ENCODE peak calls at places on chromosomes 1 and 21, in nine cellular contexts. One of them, this sample, is unnamed.
A peak's percentile ranks its signal among the peaks of the same experiment; 100 is the strongest.

GRCh38 chr21:26954591-26955214 is 12.2 kb downstream of the ADAMTS5 start:
- DNase-seq in uterus: no peak
- DNase-seq in fibroblast of villous mesenchyme: no peak
- DNase-seq in endothelial cell of umbilical vein: no peak
- DNase-seq in epithelial cell of esophagus: no peak
- DNase-seq in suprapubic skin: no peak
- DNase-seq in coronary artery: no peak
- DNase-seq in astrocyte of the spinal cord: no peak
- DNase-seq in pancreas: no peak
- DNase-seq in this sample: no peak

GRCh38 chr1:66231162-66232077 is 302.5 kb upstream of the SGIP1 start:
- DNase-seq in uterus: no peak
- DNase-seq in fibroblast of villous mesenchyme: no peak
- DNase-seq in endothelial cell of umbilical vein: peak; percentile 40
- DNase-seq in epithelial cell of esophagus: peak; percentile 65
- DNase-seq in suprapubic skin: no peak
- DNase-seq in coronary artery: no peak
- DNase-seq in astrocyte of the spinal cord: peak; percentile 30
- DNase-seq in pancreas: no peak
- DNase-seq in this sample: no peak

GRCh38 chr1:160658162-160658955 is 11.5 kb upstream of the SLAMF1 start:
- DNase-seq in uterus: no peak
- DNase-seq in fibroblast of villous mesenchyme: no peak
- DNase-seq in endothelial cell of umbilical vein: no peak
- DNase-seq in epithelial cell of esophagus: no peak
- DNase-seq in suprapubic skin: no peak
- DNase-seq in coronary artery: no peak
- DNase-seq in astrocyte of the spinal cord: no peak
- DNase-seq in pancreas: no peak
- DNase-seq in this sample: peak; percentile 86

GRCh38 chr1:45954401-45954847 is 151.0 kb downstream of the MAST2 start:
- DNase-seq in uterus: no peak
- DNase-seq in fibroblast of villous mesenchyme: peak; percentile 98
- DNase-seq in endothelial cell of umbilical vein: peak; percentile 81
- DNase-seq in epithelial cell of esophagus: peak; percentile 72
- DNase-seq in suprapubic skin: no peak
- DNase-seq in coronary artery: no peak
- DNase-seq in astrocyte of the spinal cord: peak; percentile 81
- DNase-seq in pancreas: no peak
- DNase-seq in this sample: no peak

GRCh38 chr1:229119161-229119560 is 151.8 kb upstream of the RAB4A start:
- DNase-seq in uterus: no peak
- DNase-seq in fibroblast of villous mesenchyme: no peak
- DNase-seq in endothelial cell of umbilical vein: no peak
- DNase-seq in epithelial cell of esophagus: no peak
- DNase-seq in suprapubic skin: no peak
- DNase-seq in coronary artery: no peak
- DNase-seq in astrocyte of the spinal cord: no peak
- DNase-seq in pancreas: no peak
- DNase-seq in this sample: no peak

GRCh38 chr1:35044406-35044805 is 12.7 kb upstream of the ZMYM6 start:
- DNase-seq in uterus: no peak
- DNase-seq in fibroblast of villous mesenchyme: no peak
- DNase-seq in endothelial cell of umbilical vein: no peak
- DNase-seq in epithelial cell of esophagus: no peak
- DNase-seq in suprapubic skin: no peak
- DNase-seq in coronary artery: no peak
- DNase-seq in astrocyte of the spinal cord: no peak
- DNase-seq in pancreas: no peak
- DNase-seq in this sample: no peak

GRCh38 chr21:43905726-43906455 is 40.9 kb downstream of the AGPAT3 start:
- DNase-seq in uterus: no peak
- DNase-seq in fibroblast of villous mesenchyme: no peak
- DNase-seq in endothelial cell of umbilical vein: no peak
- DNase-seq in epithelial cell of esophagus: no peak
- DNase-seq in suprapubic skin: peak; percentile 50
- DNase-seq in coronary artery: no peak
- DNase-seq in astrocyte of the spinal cord: no peak
- DNase-seq in pancreas: no peak
- DNase-seq in this sample: no peak

GRCh38 chr1:26833432-26834405 is 7.2 kb downstream of the ZDHHC18 start:
- DNase-seq in uterus: no peak
- DNase-seq in fibroblast of villous mesenchyme: peak; percentile 54
- DNase-seq in endothelial cell of umbilical vein: no peak
- DNase-seq in epithelial cell of esophagus: no peak
- DNase-seq in suprapubic skin: no peak
- DNase-seq in coronary artery: no peak
- DNase-seq in astrocyte of the spinal cord: no peak
- DNase-seq in pancreas: no peak
- DNase-seq in this sample: no peak

GRCh38 chr1:196464545-196464944 is 143.7 kb downstream of the KCNT2 start:
- DNase-seq in uterus: no peak
- DNase-seq in fibroblast of villous mesenchyme: peak; percentile 40
- DNase-seq in endothelial cell of umbilical vein: peak; percentile 55
- DNase-seq in epithelial cell of esophagus: no peak
- DNase-seq in suprapubic skin: no peak
- DNase-seq in coronary artery: no peak
- DNase-seq in astrocyte of the spinal cord: peak; percentile 52
- DNase-seq in pancreas: no peak
- DNase-seq in this sample: no peak

GRCh38 chr1:40344597-40344996 is 27.5 kb upstream of the COL9A2 start:
- DNase-seq in uterus: no peak
- DNase-seq in fibroblast of villous mesenchyme: peak; percentile 59
- DNase-seq in endothelial cell of umbilical vein: no peak
- DNase-seq in epithelial cell of esophagus: peak; percentile 37
- DNase-seq in suprapubic skin: no peak
- DNase-seq in coronary artery: no peak
- DNase-seq in astrocyte of the spinal cord: peak; percentile 7
- DNase-seq in pancreas: no peak
- DNase-seq in this sample: peak; percentile 34

GRCh38 chr1:202235856-202236837 is 42.5 kb downstream of the LGR6 start:
- DNase-seq in uterus: peak; percentile 44
- DNase-seq in fibroblast of villous mesenchyme: peak; percentile 88
- DNase-seq in endothelial cell of umbilical vein: peak; percentile 56
- DNase-seq in epithelial cell of esophagus: peak; percentile 97
- DNase-seq in suprapubic skin: no peak
- DNase-seq in coronary artery: peak; percentile 94
- DNase-seq in astrocyte of the spinal cord: peak; percentile 97
- DNase-seq in pancreas: peak; percentile 58
- DNase-seq in this sample: peak; percentile 92

GRCh38 chr21:43938751-43939442 is 73.2 kb upstream of the TRAPPC10 start:
- DNase-seq in uterus: peak; percentile 58
- DNase-seq in fibroblast of villous mesenchyme: peak; percentile 83
- DNase-seq in endothelial cell of umbilical vein: peak; percentile 68
- DNase-seq in epithelial cell of esophagus: peak; percentile 73
- DNase-seq in suprapubic skin: peak; percentile 90
- DNase-seq in coronary artery: no peak
- DNase-seq in astrocyte of the spinal cord: peak; percentile 51
- DNase-seq in pancreas: peak; percentile 68
- DNase-seq in this sample: peak; percentile 53

GRCh38 chr1:27152829-27153548 is 1.9 kb downstream of the SLC9A1 start:
- DNase-seq in uterus: no peak
- DNase-seq in fibroblast of villous mesenchyme: peak; percentile 9
- DNase-seq in endothelial cell of umbilical vein: peak; percentile 61
- DNase-seq in epithelial cell of esophagus: peak; percentile 77
- DNase-seq in suprapubic skin: no peak
- DNase-seq in coronary artery: no peak
- DNase-seq in astrocyte of the spinal cord: no peak
- DNase-seq in pancreas: no peak
- DNase-seq in this sample: no peak

GRCh38 chr1:73056826-73057225 is 774.5 kb upstream of the NEGR1 start:
- DNase-seq in uterus: no peak
- DNase-seq in fibroblast of villous mesenchyme: no peak
- DNase-seq in endothelial cell of umbilical vein: no peak
- DNase-seq in epithelial cell of esophagus: no peak
- DNase-seq in suprapubic skin: no peak
- DNase-seq in coronary artery: no peak
- DNase-seq in astrocyte of the spinal cord: no peak
- DNase-seq in pancreas: no peak
- DNase-seq in this sample: no peak

GRCh38 chr1:33397125-33397506 is 33.8 kb downstream of the PHC2 start:
- DNase-seq in uterus: no peak
- DNase-seq in fibroblast of villous mesenchyme: no peak
- DNase-seq in endothelial cell of umbilical vein: no peak
- DNase-seq in epithelial cell of esophagus: no peak
- DNase-seq in suprapubic skin: no peak
- DNase-seq in coronary artery: no peak
- DNase-seq in astrocyte of the spinal cord: no peak
- DNase-seq in pancreas: no peak
- DNase-seq in this sample: no peak

GRCh38 chr21:22791986-22792560 is 1793.9 kb downstream of the NCAM2 start:
- DNase-seq in uterus: no peak
- DNase-seq in fibroblast of villous mesenchyme: peak; percentile 45
- DNase-seq in endothelial cell of umbilical vein: peak; percentile 77
- DNase-seq in epithelial cell of esophagus: peak; percentile 50
- DNase-seq in suprapubic skin: no peak
- DNase-seq in coronary artery: no peak
- DNase-seq in astrocyte of the spinal cord: peak; percentile 64
- DNase-seq in pancreas: no peak
- DNase-seq in this sample: no peak

GRCh38 chr1:103110701-103111100 is 2.4 kb upstream of the COL11A1 start:
- DNase-seq in uterus: no peak
- DNase-seq in fibroblast of villous mesenchyme: no peak
- DNase-seq in endothelial cell of umbilical vein: no peak
- DNase-seq in epithelial cell of esophagus: no peak
- DNase-seq in suprapubic skin: no peak
- DNase-seq in coronary artery: no peak
- DNase-seq in astrocyte of the spinal cord: peak; percentile 40
- DNase-seq in pancreas: no peak
- DNase-seq in this sample: no peak

GRCh38 chr1:177368255-177368654 is 197.5 kb downstream of the BRINP2 start:
- DNase-seq in uterus: no peak
- DNase-seq in fibroblast of villous mesenchyme: no peak
- DNase-seq in endothelial cell of umbilical vein: no peak
- DNase-seq in epithelial cell of esophagus: peak; percentile 43
- DNase-seq in suprapubic skin: no peak
- DNase-seq in coronary artery: no peak
- DNase-seq in astrocyte of the spinal cord: no peak
- DNase-seq in pancreas: no peak
- DNase-seq in this sample: no peak

GRCh38 chr1:145868232-145868631 is 9.4 kb upstream of the PIAS3 start:
- DNase-seq in uterus: no peak
- DNase-seq in fibroblast of villous mesenchyme: no peak
- DNase-seq in endothelial cell of umbilical vein: no peak
- DNase-seq in epithelial cell of esophagus: no peak
- DNase-seq in suprapubic skin: no peak
- DNase-seq in coronary artery: no peak
- DNase-seq in astrocyte of the spinal cord: no peak
- DNase-seq in pancreas: no peak
- DNase-seq in this sample: no peak

DNA sequence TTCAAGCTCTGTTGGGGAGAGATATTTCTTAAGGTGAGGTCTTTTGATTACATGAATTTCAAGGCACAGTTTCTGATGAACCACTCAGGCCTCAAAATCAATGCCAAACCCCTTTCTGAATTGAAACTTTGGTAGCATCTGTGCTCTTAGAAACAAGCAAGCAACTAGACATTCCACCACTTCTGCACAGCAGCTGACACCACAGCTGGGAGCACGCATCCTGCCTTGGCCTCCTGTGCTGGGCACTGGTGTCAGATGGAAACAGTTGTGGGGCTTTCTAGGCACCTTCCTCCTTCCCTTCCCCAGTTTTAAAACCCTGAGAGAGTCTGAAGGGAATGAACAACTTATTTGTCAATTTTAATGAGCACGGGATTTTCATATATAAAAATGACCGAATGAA is 360.2 kb downstream of the ADGRL2 start:
- DNase-seq in uterus: no peak
- DNase-seq in fibroblast of villous mesenchyme: no peak
- DNase-seq in endothelial cell of umbilical vein: no peak
- DNase-seq in epithelial cell of esophagus: no peak
- DNase-seq in suprapubic skin: no peak
- DNase-seq in coronary artery: no peak
- DNase-seq in astrocyte of the spinal cord: no peak
- DNase-seq in pancreas: no peak
- DNase-seq in this sample: no peak
- H3K4me3 ChIP-seq in uterus: no peak overlapping the region
- H3K4me3 ChIP-seq in fibroblast of villous mesenchyme: no peak overlapping the region
- H3K4me3 ChIP-seq in endothelial cell of umbilical vein: no peak overlapping the region
- H3K4me3 ChIP-seq in epithelial cell of esophagus: no peak overlapping the region
- H3K4me3 ChIP-seq in suprapubic skin: no peak overlapping the region
- H3K4me3 ChIP-seq in coronary artery: no peak overlapping the region
- H3K4me3 ChIP-seq in astrocyte of the spinal cord: no peak overlapping the region
- H3K4me3 ChIP-seq in pancreas: no peak overlapping the region
- H3K4me3 ChIP-seq in this sample: no peak overlapping the region

DNA sequence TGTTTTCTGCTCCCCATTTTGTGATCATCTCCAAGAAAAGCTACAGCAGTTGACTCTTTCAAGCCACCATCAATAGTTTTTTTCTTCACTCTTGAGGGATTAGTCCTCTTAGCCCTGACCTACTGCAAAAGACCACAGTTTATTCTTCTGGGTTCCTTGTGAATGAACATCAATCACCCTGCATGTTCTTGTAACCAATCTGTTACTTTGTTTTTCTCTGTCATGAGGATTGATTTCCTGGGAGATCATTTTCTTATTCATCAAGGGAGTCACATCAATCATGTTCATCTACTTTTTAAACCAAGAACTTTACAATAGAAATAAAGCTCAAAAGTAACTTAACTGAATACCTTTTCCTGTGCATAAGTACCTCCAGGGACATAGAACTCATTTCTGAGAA is 21.9 kb downstream of the ILDR2 start:
- DNase-seq in uterus: no peak
- DNase-seq in fibroblast of villous mesenchyme: no peak
- DNase-seq in endothelial cell of umbilical vein: no peak
- DNase-seq in epithelial cell of esophagus: no peak
- DNase-seq in suprapubic skin: no peak
- DNase-seq in coronary artery: no peak
- DNase-seq in astrocyte of the spinal cord: no peak
- DNase-seq in pancreas: no peak
- DNase-seq in this sample: no peak
- TF ChIP-seq CTCF in uterus: no peak
- TF ChIP-seq CTCF in fibroblast of villous mesenchyme: no peak
- TF ChIP-seq CTCF in endothelial cell of umbilical vein: no peak
- TF ChIP-seq CTCF in epithelial cell of esophagus: no peak
- TF ChIP-seq CTCF in suprapubic skin: no peak
- TF ChIP-seq CTCF in coronary artery: no peak
- TF ChIP-seq CTCF in astrocyte of the spinal cord: no peak
- TF ChIP-seq CTCF in pancreas: no peak
- TF ChIP-seq CTCF in this sample: no peak

DNA sequence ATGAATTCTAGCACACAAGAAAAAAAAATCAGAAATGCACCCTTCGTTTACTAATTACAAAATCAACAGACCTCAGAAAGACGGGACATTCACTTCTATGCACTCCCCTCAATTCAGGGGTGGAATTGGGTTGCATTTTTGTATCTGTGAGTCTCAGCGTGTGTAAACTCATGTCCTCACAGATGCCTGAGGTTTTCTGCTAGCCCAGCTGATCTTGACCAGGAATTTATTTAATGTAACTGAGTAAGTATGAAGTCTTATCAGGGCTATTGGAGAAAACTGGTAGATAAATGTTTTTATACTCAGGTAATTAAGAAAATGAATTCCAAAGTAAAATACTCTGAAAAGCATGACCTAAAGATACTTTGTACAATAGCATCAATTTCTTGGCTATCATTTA is 167.7 kb downstream of the RUNX1 start:
- DNase-seq in uterus: no peak
- DNase-seq in fibroblast of villous mesenchyme: peak; percentile 74
- DNase-seq in endothelial cell of umbilical vein: no peak
- DNase-seq in epithelial cell of esophagus: no peak
- DNase-seq in suprapubic skin: no peak
- DNase-seq in coronary artery: no peak
- DNase-seq in astrocyte of the spinal cord: peak; percentile 84
- DNase-seq in pancreas: no peak
- DNase-seq in this sample: no peak
- H3K4me3 ChIP-seq in uterus: no peak overlapping the region
- H3K4me3 ChIP-seq in fibroblast of villous mesenchyme: peak overlapping the region; percentile 84
- H3K4me3 ChIP-seq in endothelial cell of umbilical vein: no peak overlapping the region
- H3K4me3 ChIP-seq in epithelial cell of esophagus: peak overlapping the region; percentile 34
- H3K4me3 ChIP-seq in suprapubic skin: peak overlapping the region; percentile 84
- H3K4me3 ChIP-seq in coronary artery: peak overlapping the region; percentile 2
- H3K4me3 ChIP-seq in astrocyte of the spinal cord: peak overlapping the region; percentile 11
- H3K4me3 ChIP-seq in pancreas: no peak overlapping the region
- H3K4me3 ChIP-seq in this sample: no peak overlapping the region

GRCh38 chr21:42364304-42364865 is 1.9 kb downstream of the TFF1 start:
- DNase-seq in uterus: no peak
- DNase-seq in fibroblast of villous mesenchyme: no peak
- DNase-seq in endothelial cell of umbilical vein: no peak
- DNase-seq in epithelial cell of esophagus: no peak
- DNase-seq in suprapubic skin: no peak
- DNase-seq in coronary artery: no peak
- DNase-seq in astrocyte of the spinal cord: no peak
- DNase-seq in pancreas: no peak
- DNase-seq in this sample: no peak
- TF ChIP-seq CTCF in uterus: no peak
- TF ChIP-seq CTCF in fibroblast of villous mesenchyme: no peak
- TF ChIP-seq CTCF in endothelial cell of umbilical vein: no peak
- TF ChIP-seq CTCF in epithelial cell of esophagus: no peak
- TF ChIP-seq CTCF in suprapubic skin: no peak
- TF ChIP-seq CTCF in coronary artery: no peak
- TF ChIP-seq CTCF in astrocyte of the spinal cord: no peak
- TF ChIP-seq CTCF in pancreas: no peak
- TF ChIP-seq CTCF in this sample: no peak